ENCODE peak calls at places on chromosomes 12 and 14, in four cellular contexts. T is RWPE1, B is ovary, I is stomach. E is an unnamed sample.

GRCh38 chr14:61438860-61439765 is 117.7 kb downstream of the PRKCH start:
- DNase-seq in B (no peak), I (peak; percentile 61), T (peak; percentile 44), E (peak; percentile 27)

GRCh38 chr12:121939190-121939589 is 20.8 kb downstream of the CFAP251 start:
- DNase-seq in T (peak; percentile 46), B (no peak), I (no peak), E (peak; percentile 93)

GRCh38 chr14:103576371-103577024 is 13.7 kb downstream of the COA8 start:
- DNase-seq in B (peak; percentile 91), T (peak; percentile 85), I (peak; percentile 96), E (peak; percentile 69)

GRCh38 chr12:79997115-79997805 is 62.4 kb upstream of the PPP1R12A start:
- DNase-seq in I (no peak), T (no peak), B (no peak), E (no peak)

GRCh38 chr12:46168426-46168825 is 100.4 kb downstream of the SLC38A1 start:
- DNase-seq in I (no peak), T (no peak), B (no peak), E (no peak)

GRCh38 chr12:34119366-34119765 is 97.1 kb downstream of the ALG10 start:
- DNase-seq in B (no peak), I (no peak), T (no peak), E (no peak)

GRCh38 chr12:68613209-68613904 is 2.7 kb downstream of the RAP1B start:
- DNase-seq in B (no peak), T (no peak), I (no peak), E (no peak)

GRCh38 chr12:117101953-117102833 is 3.0 kb upstream of the TESC start:
- DNase-seq in B (peak; percentile 22), I (no peak), T (no peak), E (no peak)

GRCh38 chr12:82841379-82841778 is 154.7 kb downstream of the TMTC2 start:
- DNase-seq in B (no peak), I (no peak), T (no peak), E (no peak)

GRCh38 chr14:89190779-89191513 is 226.1 kb downstream of the FOXN3 start:
- DNase-seq in B (no peak), I (no peak), T (no peak), E (no peak)

GRCh38 chr12:117178745-117179144 is 11.5 kb downstream of the FBXO21 start:
- DNase-seq in T (no peak), I (no peak), B (no peak), E (no peak)

GRCh38 chr12:107461222-107461980 is 224.2 kb upstream of the PWP1 start:
- DNase-seq in I (no peak), B (no peak), T (peak; percentile 27), E (peak; percentile 67)

GRCh38 chr12:124720687-124721500 is 142.8 kb downstream of the SCARB1 start:
- DNase-seq in B (peak; percentile 74), I (peak; percentile 68), T (peak; percentile 52), E (peak; percentile 56)

GRCh38 chr12:108854055-108854452 is 3.3 kb downstream of the SSH1 start:
- DNase-seq in I (no peak), T (peak; percentile 39), B (no peak), E (no peak)

GRCh38 chr14:103974575-103974974 is 32.2 kb upstream of the RD3L start:
- DNase-seq in I (no peak), T (no peak), B (no peak), E (no peak)

GRCh38 chr12:78759387-78759786 is 105.2 kb upstream of the SYT1 start:
- DNase-seq in T (no peak), I (no peak), B (no peak), E (peak; percentile 3)

GRCh38 chr12:115096673-115097349 is 412.8 kb upstream of the TBX3 start:
- DNase-seq in T (no peak), I (no peak), B (no peak), E (no peak)

GRCh38 chr12:98618952-98619351 is 25.5 kb downstream of the SLC25A3 start:
- DNase-seq in I (no peak), T (no peak), B (no peak), E (no peak)

GRCh38 chr12:11765817-11766794 is 116.6 kb downstream of the ETV6 start:
- DNase-seq in B (no peak), I (no peak), T (no peak), E (no peak)

GRCh38 chr12:108600702-108601007 is 2.8 kb upstream of the TMEM119 start:
- DNase-seq in B (no peak), I (no peak), T (no peak), E (no peak)

GRCh38 chr14:29927596-29928341 is at the start of gene PRKD1:
- DNase-seq in B (peak; percentile 77), T (peak; percentile 41), I (peak; percentile 65), E (no peak)

GRCh38 chr12:95815635-95816212 is 25.2 kb upstream of the NTN4 start:
- DNase-seq in B (no peak), T (peak; percentile 42), I (no peak), E (no peak)

GRCh38 chr14:101965145-101965531 is 765 bp downstream of the DYNC1H1 start:
- DNase-seq in B (peak; percentile 71), T (no peak), I (peak; percentile 71), E (no peak)

GRCh38 chr14:100893760-100894159 is 9.8 kb downstream of the RTL1 start:
- DNase-seq in T (no peak), B (peak; percentile 30), I (peak; percentile 19), E (no peak)

GRCh38 chr14:76292561-76292960 is 83.4 kb upstream of the ESRRB start:
- DNase-seq in T (no peak), B (no peak), I (no peak), E (no peak)

GRCh38 chr12:132583311-132583710 is 27.1 kb downstream of the LRCOL1 start:
- DNase-seq in B (no peak), I (no peak), T (no peak), E (no peak)

GRCh38 chr12:15168279-15168678 is 52.9 kb downstream of the RERG start:
- DNase-seq in T (no peak), I (no peak), B (no peak), E (no peak)

GRCh38 chr12:70854871-70855578 is 65.5 kb downstream of the PTPRR start:
- DNase-seq in I (no peak), T (no peak), B (no peak), E (no peak)

GRCh38 chr14:69694730-69695663 is 71.9 kb upstream of the SRSF5 start:
- DNase-seq in B (no peak), I (no peak), T (no peak), E (peak; percentile 8)

GRCh38 chr12:74144396-74144795 is 393.2 kb upstream of the ATXN7L3B start:
- DNase-seq in B (no peak), T (no peak), I (no peak), E (no peak)

GRCh38 chr14:22657861-22658260 is 13.7 kb upstream of the OR6J1 start:
- DNase-seq in T (peak; percentile 27), B (no peak), I (no peak), E (no peak)

GRCh38 chr12:120928864-120929652 is 24.9 kb upstream of the SPPL3 start:
- DNase-seq in T (peak; percentile 71), I (peak; percentile 41), B (no peak), E (peak; percentile 69)

GRCh38 chr12:116853507-116853906 is 27.7 kb downstream of the HRK start:
- DNase-seq in B (no peak), T (no peak), I (no peak), E (no peak)

GRCh38 chr12:100345020-100345767 is 11.7 kb upstream of the SLC17A8 start:
- DNase-seq in I (no peak), T (no peak), B (no peak), E (no peak)

GRCh38 chr12:25419595-25419994 is 133.5 kb downstream of the LMNTD1 start:
- DNase-seq in B (no peak), T (no peak), I (no peak), E (no peak)
- TF ChIP-seq CTCF in B (no peak), T (no peak), I (no peak), E (no peak)

GRCh38 chr14:37859177-37859576 is 263.7 kb downstream of the TTC6 start:
- DNase-seq in B (no peak), I (no peak), T (no peak), E (no peak)

GRCh38 chr14:37858733-37859132 is 263.3 kb downstream of the TTC6 start:
- DNase-seq in B (no peak), I (no peak), T (no peak), E (no peak)

GRCh38 chr14:37864128-37864527 is 268.7 kb downstream of the TTC6 start:
- DNase-seq in I (no peak), T (no peak), B (no peak), E (no peak)

GRCh38 chr14:37864861-37865718 is 269.7 kb downstream of the TTC6 start:
- DNase-seq in B (no peak), T (peak; percentile 15), I (peak; percentile 68), E (peak; percentile 46)

DNA sequence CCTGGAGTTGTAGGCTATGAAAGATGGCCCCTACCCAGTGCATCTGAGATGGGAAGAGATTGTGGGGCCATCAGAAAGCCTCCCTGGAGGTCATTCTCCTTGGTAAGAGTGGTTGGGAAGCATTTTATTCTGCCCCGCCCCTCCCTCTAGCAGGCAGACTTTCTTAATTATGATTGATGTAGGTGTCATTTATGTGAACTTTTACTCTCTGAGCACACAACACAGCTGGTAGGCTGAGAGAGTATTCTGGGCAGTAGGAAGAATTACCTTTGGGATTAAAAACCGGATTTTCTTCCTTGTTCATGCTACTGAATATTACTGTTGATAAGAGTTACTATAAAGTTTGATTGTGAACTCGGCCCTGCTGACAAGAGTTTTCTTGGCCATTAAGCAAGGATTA is 266.8 kb downstream of the TTC6 start:
- DNase-seq in T (no peak), B (no peak), I (no peak), E (no peak)
- H3K27ac ChIP-seq in T (no peak overlapping the region), B (no peak overlapping the region), I (no peak overlapping the region), E (no peak overlapping the region)

GRCh38 chr14:51653096-51653814 is 1.5 kb downstream of the FRMD6 start:
- DNase-seq in T (peak; percentile 23), B (no peak), I (no peak), E (no peak)
- TF ChIP-seq CTCF in T (peak; percentile 41), B (peak; percentile 29), I (peak; percentile 11), E (peak; percentile 45)

GRCh38 chr14:93749081-93749430 is 39.2 kb downstream of the PRIMA1 start:
- DNase-seq in B (no peak), T (no peak), I (no peak), E (no peak)
- H3K27ac ChIP-seq in B (no peak overlapping the region), T (no peak overlapping the region), I (peak overlapping the region; percentile 6), E (no peak overlapping the region)